ENCODE peak calls at places on chromosomes 13 and 19, in seven cellular contexts. Q is HCT116, C is breast epithelium, M is HepG2, J is Panc1, E is K562, K is GM23338. W is an unnamed sample.

GRCh38 chr19:45163751-45164150 is 3.0 kb upstream of the NKPD1 start:
- DNase-seq in J (no peak), Q (no peak), E (no peak), M (no peak), C (no peak), K (no peak), W (no peak)

GRCh38 chr19:3931041-3931440 is 1.8 kb upstream of the NMRK2 start:
- DNase-seq in Q (no peak), M (no peak), J (no peak), C (no peak), K (no peak), E (no peak), W (peak)

GRCh38 chr13:19070398-19070735 is 111.3 kb downstream of the TUBA3C start:
- DNase-seq in E (no peak), K (no peak), C (no peak), M (no peak), J (no peak), Q (no peak), W (no peak)

GRCh38 chr13:30364876-30365275 is 57.4 kb upstream of the UBE2L5 start:
- DNase-seq in M (no peak), Q (no peak), C (no peak), K (peak), E (no peak), J (no peak), W (no peak)

GRCh38 chr13:113354831-113355610 is 8.9 kb downstream of the GRTP1 start:
- DNase-seq in M (no peak), K (no peak), J (no peak), C (no peak), Q (no peak), E (no peak), W (no peak)

GRCh38 chr13:101417043-101417406 is 717 bp upstream of the NALCN start:
- DNase-seq in J (no peak), Q (no peak), M (no peak), K (no peak), E (no peak), C (no peak), W (no peak)

GRCh38 chr13:57123660-57124059 is 17.1 kb upstream of the PRR20A start:
- DNase-seq in E (no peak), M (no peak), Q (no peak), J (no peak), C (no peak), K (no peak), W (no peak)

GRCh38 chr19:28640506-28640905 is 572.4 kb downstream of the UQCRFS1 start:
- DNase-seq in E (no peak), C (no peak), Q (no peak), M (no peak), K (no peak), J (no peak), W (no peak)

GRCh38 chr19:1956868-1957492 is 16.0 kb downstream of the CSNK1G2 start:
- DNase-seq in E (no peak), Q (no peak), J (no peak), M (no peak), C (no peak), K (peak), W (no peak)

GRCh38 chr19:35383536-35383935 is 12.7 kb downstream of the GPR42 start:
- DNase-seq in M (no peak), Q (no peak), J (no peak), E (no peak), C (no peak), K (no peak), W (no peak)

GRCh38 chr19:16315825-16316505 is 8.7 kb upstream of the KLF2 start:
- DNase-seq in C (no peak), M (no peak), Q (no peak), E (peak), K (no peak), J (no peak), W (no peak)

GRCh38 chr19:44675516-44675915 is 4.2 kb downstream of the CEACAM19 start:
- DNase-seq in E (no peak), K (no peak), C (no peak), J (no peak), M (no peak), Q (no peak), W (no peak)

GRCh38 chr19:18290250-18291018 is 9.0 kb upstream of the JUND start:
- DNase-seq in E (peak), K (no peak), Q (no peak), J (no peak), C (no peak), M (no peak), W (peak)

DNA sequence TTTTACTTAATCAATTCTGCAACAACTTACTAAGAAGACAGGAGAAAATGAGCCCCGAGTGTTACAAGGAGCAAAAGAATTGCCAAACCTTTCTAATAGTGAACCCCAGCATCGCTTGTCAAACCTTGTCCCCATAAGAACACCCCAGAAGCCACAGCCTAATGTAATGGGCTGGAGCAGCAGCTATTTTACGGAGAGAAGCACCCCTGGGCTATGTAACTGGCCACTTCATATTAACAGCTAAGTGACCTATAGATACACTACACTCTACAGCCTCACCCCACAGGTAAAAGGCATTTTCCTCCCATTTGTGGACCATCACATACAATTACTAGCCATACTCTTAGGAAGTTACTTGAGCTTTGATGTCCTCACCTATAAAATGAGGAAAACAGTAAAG is 27.3 kb upstream of the CPB2 start:
- DNase-seq in K (no peak), M (no peak), J (no peak), E (no peak), C (no peak), Q (no peak), W (no peak)
- TF ChIP-seq POLR2AphosphoS5 in K (no peak), M (no peak), J (no peak), E (no peak), C (no peak), Q (no peak), W (no peak)

DNA sequence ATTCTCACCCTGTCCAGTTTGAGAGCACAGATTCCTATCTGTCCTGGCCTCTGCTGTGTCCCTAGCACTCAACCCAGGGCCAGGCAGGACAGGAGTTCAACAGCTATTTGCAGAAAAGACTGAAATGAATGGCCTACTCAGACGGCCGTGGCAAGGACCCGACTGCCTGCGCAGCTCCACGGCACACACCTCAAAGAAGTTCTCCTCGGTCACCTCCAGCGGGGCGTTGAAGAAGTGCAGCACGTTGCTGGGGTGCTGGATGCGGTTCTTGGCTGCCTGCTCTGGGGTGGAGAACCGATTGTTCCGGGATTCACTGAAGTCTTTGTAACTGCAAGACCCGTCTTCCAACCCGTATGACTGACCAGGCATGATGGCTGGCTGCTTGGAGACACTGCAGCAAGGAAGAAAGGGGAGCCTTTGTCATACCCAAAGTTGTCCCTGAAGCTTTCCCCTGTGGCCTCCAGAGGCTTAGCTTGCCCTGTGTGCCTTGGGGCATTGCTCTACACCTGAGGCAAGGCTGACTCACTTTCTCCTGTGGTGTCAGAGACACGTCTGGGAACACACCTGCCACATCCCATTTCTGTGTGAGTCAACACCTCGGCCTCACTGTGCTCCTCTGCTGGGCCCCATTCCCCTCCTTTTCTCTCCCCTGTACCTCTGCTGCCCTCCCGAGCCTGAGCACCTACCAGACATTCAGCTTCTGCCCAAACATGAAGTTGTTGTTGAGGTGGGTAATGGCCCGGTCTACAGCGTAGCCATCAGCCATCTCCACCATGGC is 6.8 kb upstream of the ECH1 start:
- DNase-seq in M (no peak), J (no peak), Q (peak), C (no peak), K (no peak), E (no peak), W (peak)
- TF ChIP-seq POLR2AphosphoS5 in M (peak), J (no peak), Q (peak), C (no peak), K (peak), E (no peak), W (peak)

GRCh38 chr13:46641274-46642081 is 88.5 kb downstream of the LRCH1 start:
- DNase-seq in E (no peak), M (no peak), Q (no peak), K (no peak), C (no peak), J (no peak), W (peak)
- TF ChIP-seq POLR2AphosphoS5 in E (no peak), M (no peak), Q (no peak), K (no peak), C (no peak), J (no peak), W (no peak)

DNA sequence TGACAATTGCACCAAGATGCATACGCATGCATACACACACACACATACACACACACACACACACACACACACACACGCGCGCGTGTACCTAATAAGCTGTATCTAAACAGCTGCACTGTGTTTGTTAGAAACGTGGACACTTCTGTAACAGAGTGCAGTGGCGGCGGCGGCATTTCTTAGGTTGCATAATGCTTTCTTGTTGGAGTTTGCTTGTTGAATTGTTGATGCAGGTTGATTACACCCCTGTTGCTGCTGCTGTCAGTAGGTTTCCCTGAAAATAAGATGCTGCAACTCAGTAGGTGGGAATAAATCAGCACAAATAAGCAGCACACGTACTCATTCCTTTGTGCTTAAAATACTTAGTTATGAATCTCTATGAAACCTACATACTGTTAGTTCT is 479.2 kb downstream of the LIG4 start:
- DNase-seq in E (no peak), J (no peak), C (no peak), Q (no peak), M (no peak), K (no peak), W (no peak)
- TF ChIP-seq POLR2AphosphoS5 in E (no peak), J (no peak), C (no peak), Q (no peak), M (no peak), K (no peak), W (no peak)

GRCh38 chr13:36382030-36382429 is 35.8 kb upstream of the SPART start:
- DNase-seq in J (no peak), K (no peak), C (no peak), Q (no peak), M (no peak), E (no peak), W (no peak)

DNA sequence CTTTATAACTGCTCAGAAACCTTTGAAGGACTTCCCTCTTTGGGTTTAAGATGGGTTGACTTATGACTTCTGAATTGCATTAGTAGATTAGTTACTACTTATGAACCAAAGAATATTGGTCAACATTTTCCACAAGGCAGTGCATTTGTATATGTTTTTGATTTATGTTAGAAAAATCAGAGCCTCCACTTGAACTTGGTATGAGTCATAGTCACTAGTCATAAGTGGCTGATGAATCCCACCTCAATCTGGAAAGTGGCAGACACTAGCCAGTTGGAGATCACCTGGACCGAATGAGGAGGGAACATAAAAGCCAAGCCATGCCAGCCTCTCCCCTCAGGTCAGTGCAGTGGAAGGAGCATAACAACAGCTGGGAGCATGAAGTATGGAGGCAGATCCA is 39.3 kb upstream of the SPART start:
- DNase-seq in C (no peak), J (no peak), M (no peak), Q (no peak), E (no peak), K (no peak), W (no peak)
- TF ChIP-seq POLR2AphosphoS5 in C (no peak), J (no peak), M (no peak), Q (no peak), E (no peak), K (no peak), W (no peak)

GRCh38 chr13:41458187-41458938 is 1.0 kb downstream of the RGCC start:
- DNase-seq in J (no peak), Q (no peak), M (no peak), C (no peak), E (peak), K (peak), W (peak)
- TF ChIP-seq POLR2AphosphoS5 in J (no peak), Q (no peak), M (no peak), C (peak), E (no peak), K (no peak), W (no peak)

GRCh38 chr19:11418166-11418517 is 972 bp downstream of the RGL3 start:
- DNase-seq in J (no peak), K (no peak), E (peak), C (no peak), M (no peak), Q (no peak), W (no peak)

GRCh38 chr19:11416346-11417052 is 2.6 kb downstream of the RGL3 start:
- DNase-seq in Q (no peak), M (no peak), E (no peak), J (no peak), C (no peak), K (no peak), W (no peak)

GRCh38 chr19:11420429-11420893 is 1.3 kb upstream of the RGL3 start:
- DNase-seq in C (no peak), Q (no peak), E (peak), J (no peak), M (no peak), K (peak), W (no peak)

GRCh38 chr19:11420894-11421606 is 1.9 kb upstream of the RGL3 start:
- DNase-seq in J (no peak), C (no peak), K (peak), Q (no peak), M (no peak), E (peak), W (no peak)

DNA sequence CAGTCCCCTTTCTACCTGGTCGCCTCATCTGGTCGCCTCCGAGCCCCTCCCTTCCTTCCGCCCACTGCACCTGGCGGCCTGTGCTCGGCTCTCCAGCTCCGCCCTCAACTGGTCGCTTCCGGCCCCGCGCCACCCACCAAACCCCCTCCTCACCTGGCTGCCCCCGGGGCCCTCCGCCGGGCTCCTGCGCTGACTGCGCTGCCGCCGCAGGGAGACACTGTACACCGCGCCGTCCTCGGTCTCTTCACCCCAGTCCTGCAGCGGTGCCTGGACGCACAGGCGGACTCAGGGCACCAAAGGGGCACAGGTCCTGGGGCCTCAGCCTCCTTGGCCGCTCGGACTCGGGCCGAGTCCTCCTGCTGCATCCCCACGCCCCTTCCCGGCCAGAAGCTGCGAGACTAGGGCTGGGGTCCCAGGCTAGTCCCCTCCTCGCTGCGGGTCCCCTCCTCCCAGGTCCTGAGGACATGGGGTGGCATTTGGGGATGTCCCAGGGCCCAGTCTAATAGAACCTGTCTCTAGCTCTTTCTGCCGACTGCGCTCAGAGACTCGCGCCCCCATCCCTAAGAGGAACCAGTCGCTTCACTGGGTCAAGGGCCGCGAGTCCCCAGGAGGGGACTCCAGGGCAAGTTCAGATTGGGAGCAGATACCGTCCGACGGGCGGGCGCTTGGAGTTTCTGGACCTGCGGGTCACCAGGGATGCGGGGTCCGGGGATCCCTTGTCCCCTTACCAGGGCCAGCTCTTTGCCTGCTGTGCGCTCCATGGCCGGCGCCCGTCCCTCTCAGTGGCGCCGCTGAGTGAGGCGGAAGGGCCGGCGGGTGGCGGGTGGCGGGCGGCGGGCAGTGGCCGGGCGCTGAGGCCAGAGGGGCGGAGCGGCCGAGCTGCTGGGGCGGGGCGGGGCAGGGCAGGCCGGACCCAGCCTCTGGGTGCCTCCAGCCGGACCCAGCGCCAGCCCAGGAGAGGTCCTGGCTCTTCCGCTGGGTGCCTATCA is at the start of gene RGL3:
- DNase-seq in M (no peak), E (peak), C (no peak), J (no peak), K (peak), Q (no peak), W (peak)
- TF ChIP-seq POLR2AphosphoS5 in M (no peak), E (no peak), C (no peak), J (no peak), K (peak), Q (peak), W (peak)

DNA sequence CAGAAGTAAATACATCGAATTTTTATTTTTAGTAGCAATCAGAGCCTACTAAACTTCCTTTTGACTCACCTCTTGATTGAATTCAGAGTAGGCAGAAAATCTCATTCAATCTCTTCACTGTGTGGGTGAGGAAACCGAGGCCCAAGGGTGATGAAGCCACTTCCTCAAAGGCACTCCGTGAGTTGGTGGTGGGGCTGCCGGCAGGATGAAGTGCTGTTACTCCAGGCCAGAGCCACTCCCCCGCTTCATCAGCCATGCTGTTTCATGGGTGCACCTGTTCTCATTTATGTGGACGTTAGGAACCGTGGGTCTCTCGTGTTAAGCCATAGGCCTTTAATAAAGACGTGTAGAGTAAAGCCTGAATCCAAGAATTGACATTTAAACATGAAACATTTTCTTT is 13.2 kb downstream of the ING1 start:
- DNase-seq in C (no peak), J (no peak), M (no peak), E (no peak), Q (no peak), K (no peak), W (no peak)
- TF ChIP-seq POLR2AphosphoS5 in C (no peak), J (no peak), M (no peak), E (no peak), Q (no peak), K (no peak), W (no peak)

GRCh38 chr19:14507704-14508246 is 10.4 kb downstream of the DNAJB1 start:
- DNase-seq in Q (no peak), C (no peak), M (peak), K (no peak), J (peak), E (peak), W (no peak)
- TF ChIP-seq POLR2AphosphoS5 in Q (peak), C (no peak), M (no peak), K (no peak), J (no peak), E (peak), W (no peak)

W was measured in stomach.